ENCODE peak calls at places on chromosomes 7 and 10, in four cellular contexts. J is IMR-90, D is NCI-H1092 treated with DMSO at 0.1 percent for 48 hours, C is cardiac fibroblast. X is an unnamed sample.

GRCh38 chr7:41436139-41436538 is 266.8 kb downstream of the INHBA start:
- DNase-seq in D (no peak), J (no peak), C (no peak), X (no peak)

GRCh38 chr10:108848016-108848415 is 1075.3 kb downstream of the XPNPEP1 start:
- DNase-seq in C (no peak), D (no peak), J (no peak), X (no peak)

GRCh38 chr10:112766636-112767035 is 183.4 kb upstream of the TCF7L2 start:
- DNase-seq in C (no peak), J (no peak), D (no peak), X (no peak)

GRCh38 chr7:141544831-141545230 is 6.4 kb upstream of the AGK start:
- DNase-seq in D (no peak), C (no peak), J (no peak), X (no peak)

GRCh38 chr7:20219446-20220292 is 2.5 kb upstream of the MACC1 start:
- DNase-seq in J (peak), D (peak), C (peak), X (peak)

GRCh38 chr7:123303926-123304325 is 104.2 kb upstream of the SLC13A1 start:
- DNase-seq in J (no peak), C (no peak), D (no peak), X (no peak)

GRCh38 chr7:2800923-2801682 is 43.0 kb downstream of the GNA12 start:
- DNase-seq in D (no peak), J (peak), C (peak), X (no peak)

GRCh38 chr10:87093461-87094372 is 926 bp downstream of the GLUD1 start:
- DNase-seq in J (peak), C (peak), D (peak), X (peak)

GRCh38 chr10:114825513-114826253 is 4.1 kb downstream of the FHIP2A start:
- DNase-seq in J (peak), D (no peak), C (peak), X (no peak)

GRCh38 chr10:77949167-77949566 is 22.6 kb upstream of the DLG5 start:
- DNase-seq in D (no peak), J (peak), C (peak), X (no peak)